ENCODE peak calls at places on chromosomes 6 and 20, in ten cellular contexts. Z, H, F, W, X, T, C, K, A and Y are unnamed samples.

GRCh38 chr6:167570460-167571400 is 245.8 kb downstream of the TTLL2 start:
- DNase-seq in A (no peak), W (no peak), K (no peak), F (no peak), H (no peak), T (no peak), C (no peak), Z (no peak), X (no peak), Y (no peak)

GRCh38 chr6:154511735-154512097 is 1.2 kb upstream of the CNKSR3 start:
- DNase-seq in W (peak), H (no peak), F (no peak), A (no peak), T (no peak), K (no peak), Z (no peak), C (no peak), X (no peak), Y (no peak)

GRCh38 chr6:142088858-142089216 is 43.9 kb upstream of the GJE1 start:
- DNase-seq in K (peak), C (no peak), F (peak), H (peak), X (peak), W (no peak), Z (peak), A (peak), T (no peak), Y (no peak)

GRCh38 chr6:89359561-89359960 is 7.0 kb upstream of the UBE2J1 start:
- DNase-seq in H (no peak), X (no peak), C (no peak), A (no peak), K (no peak), Z (no peak), W (no peak), F (no peak), T (no peak), Y (no peak)

GRCh38 chr6:4892785-4893485 is 110.9 kb downstream of the RPP40 start:
- DNase-seq in A (no peak), C (no peak), H (no peak), K (no peak), Z (no peak), F (no peak), W (no peak), T (no peak), X (no peak), Y (no peak)

GRCh38 chr6:43395822-43396221 is 26.4 kb upstream of the ZNF318 start:
- DNase-seq in X (no peak), H (no peak), A (peak), K (no peak), Z (no peak), W (no peak), C (no peak), F (no peak), T (peak), Y (no peak)

GRCh38 chr6:144581807-144582537 is 296.8 kb downstream of the UTRN start:
- DNase-seq in A (no peak), F (no peak), T (no peak), X (peak), H (no peak), C (no peak), W (peak), K (peak), Z (peak), Y (no peak)

GRCh38 chr6:97322811-97323210 is 39.8 kb upstream of the MMS22L start:
- DNase-seq in Z (no peak), T (no peak), C (no peak), W (no peak), F (no peak), A (no peak), K (peak), X (no peak), H (no peak), Y (no peak)

GRCh38 chr6:4253604-4254211 is 118.3 kb upstream of the ECI2 start:
- DNase-seq in H (peak), T (peak), A (peak), K (peak), Z (peak), W (peak), C (no peak), X (no peak), F (no peak), Y (no peak)

GRCh38 chr6:53910834-53911233 is 116.0 kb downstream of the LRRC1 start:
- DNase-seq in K (no peak), T (no peak), X (no peak), H (no peak), W (no peak), C (no peak), Z (no peak), A (no peak), F (no peak), Y (no peak)

GRCh38 chr6:69164564-69165252 is 529.6 kb downstream of the ADGRB3 start:
- DNase-seq in A (no peak), H (no peak), C (no peak), F (no peak), T (no peak), X (no peak), W (no peak), K (peak), Z (no peak), Y (no peak)

GRCh38 chr20:6769953-6770831 is 2.7 kb downstream of the BMP2 start:
- DNase-seq in W (peak), K (peak), Z (peak), H (no peak), X (no peak), F (peak), A (no peak), C (peak), T (peak), Y (no peak)

GRCh38 chr20:32476684-32477593 is 108.2 kb downstream of the NOL4L start:
- DNase-seq in W (no peak), Z (no peak), C (no peak), A (no peak), X (no peak), F (peak), H (no peak), K (no peak), T (no peak), Y (no peak)

GRCh38 chr6:160995271-160995670 is 3.7 kb downstream of the MAP3K4 start:
- DNase-seq in X (no peak), H (no peak), F (no peak), A (no peak), Z (no peak), C (no peak), K (no peak), W (peak), T (no peak), Y (no peak)

GRCh38 chr6:5081955-5082354 is 3.2 kb upstream of the PPP1R3G start:
- DNase-seq in W (no peak), X (no peak), T (no peak), K (no peak), Z (peak), C (no peak), A (no peak), F (no peak), H (no peak), Y (no peak)

GRCh38 chr6:20605581-20605980 is 71.3 kb downstream of the CDKAL1 start:
- DNase-seq in W (no peak), Z (peak), H (no peak), F (no peak), K (peak), A (no peak), T (no peak), X (no peak), C (no peak), Y (no peak)

GRCh38 chr6:167501831-167502385 is 177.0 kb downstream of the TTLL2 start:
- DNase-seq in W (peak), K (no peak), F (no peak), H (no peak), T (no peak), Z (peak), X (peak), A (peak), C (no peak), Y (no peak)

GRCh38 chr20:38426006-38426405 is 9.1 kb downstream of the SNHG17 start:
- DNase-seq in T (no peak), Z (peak), A (no peak), C (peak), F (no peak), X (peak), W (no peak), H (peak), K (peak), Y (no peak)

GRCh38 chr6:119323926-119324325 is 25.6 kb downstream of the MAN1A1 start:
- DNase-seq in K (no peak), A (no peak), F (no peak), X (no peak), W (no peak), H (no peak), T (no peak), Z (no peak), C (no peak), Y (no peak)

GRCh38 chr6:99276747-99277146 is 72.7 kb downstream of the FAXC start:
- DNase-seq in Z (peak), F (no peak), X (no peak), T (no peak), W (no peak), H (no peak), C (no peak), K (no peak), A (no peak), Y (no peak)

GRCh38 chr6:116268589-116269293 is 11.0 kb downstream of the TSPYL1 start:
- DNase-seq in F (no peak), A (no peak), K (peak), H (peak), Z (peak), T (no peak), X (peak), C (no peak), W (peak), Y (no peak)

GRCh38 chr6:83605517-83605916 is 93.2 kb downstream of the PRSS35 start:
- DNase-seq in X (no peak), F (no peak), T (no peak), Z (no peak), K (no peak), C (no peak), A (no peak), W (no peak), H (no peak), Y (no peak)

GRCh38 chr20:45405566-45406259 is 2.4 kb upstream of the DBNDD2 start:
- DNase-seq in A (peak), W (peak), X (peak), C (peak), F (peak), K (peak), H (no peak), T (peak), Z (no peak), Y (no peak)

GRCh38 chr6:54681987-54682386 is 164.6 kb upstream of the FAM83B start:
- DNase-seq in A (peak), K (peak), X (no peak), F (no peak), C (no peak), W (no peak), Z (peak), T (no peak), H (peak), Y (no peak)

GRCh38 chr6:22149501-22150490 is 147.0 kb downstream of the PRL start:
- DNase-seq in F (no peak), T (no peak), W (no peak), K (peak), C (no peak), Z (peak), X (no peak), A (no peak), H (peak), Y (no peak)

GRCh38 chr20:48940170-48940569 is 18.7 kb downstream of the ARFGEF2 start:
- DNase-seq in H (no peak), C (no peak), F (no peak), Z (no peak), T (no peak), K (no peak), W (no peak), X (no peak), A (no peak), Y (no peak)

GRCh38 chr6:57147401-57147800 is 24.7 kb upstream of the BAG2 start:
- DNase-seq in W (no peak), H (no peak), X (no peak), T (no peak), C (no peak), F (no peak), Z (peak), A (no peak), K (no peak), Y (no peak)

GRCh38 chr20:10332656-10333421 is 101.2 kb downstream of the MKKS start:
- DNase-seq in A (no peak), F (no peak), W (no peak), T (no peak), K (peak), H (no peak), X (no peak), Z (peak), C (no peak), Y (no peak)

DNA sequence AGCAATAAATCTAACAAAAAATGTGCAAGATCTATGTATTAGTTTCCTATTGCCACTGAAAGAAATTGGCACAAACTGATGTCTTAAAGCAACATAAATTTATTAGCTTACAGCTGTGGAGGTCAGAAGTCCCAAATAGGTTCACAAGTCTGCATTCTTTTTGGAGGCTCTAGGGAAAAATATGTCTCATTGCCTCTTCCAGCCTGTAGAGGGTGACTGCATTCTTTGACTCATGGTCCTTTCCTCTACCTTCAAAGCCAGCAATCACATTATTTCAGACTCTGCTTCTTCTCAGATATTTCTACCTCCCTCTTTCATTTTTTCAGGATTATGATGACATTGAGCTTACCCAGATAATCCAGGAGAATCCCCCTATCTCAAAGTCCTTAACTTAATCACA is 1531.1 kb downstream of the KHDRBS2 start:
- DNase-seq in C (no peak), T (no peak), H (no peak), K (no peak), A (no peak), X (no peak), Z (no peak), F (no peak), W (no peak), Y (no peak)
- H3K4me3 ChIP-seq in C (no peak), T (no peak), H (no peak), K (no peak), A (no peak), X (no peak), Z (no peak), F (no peak), W (no peak), Y (no peak)

GRCh38 chr20:3785240-3786125 is 1.1 kb downstream of the CENPB start:
- DNase-seq in X (no peak), Z (peak), H (no peak), F (peak), C (no peak), K (no peak), A (peak), T (no peak), W (no peak), Y (no peak)
- H3K4me3 ChIP-seq in X (peak), Z (peak), H (peak), F (peak), C (peak), K (peak), A (peak), T (peak), W (peak), Y (peak)

DNA sequence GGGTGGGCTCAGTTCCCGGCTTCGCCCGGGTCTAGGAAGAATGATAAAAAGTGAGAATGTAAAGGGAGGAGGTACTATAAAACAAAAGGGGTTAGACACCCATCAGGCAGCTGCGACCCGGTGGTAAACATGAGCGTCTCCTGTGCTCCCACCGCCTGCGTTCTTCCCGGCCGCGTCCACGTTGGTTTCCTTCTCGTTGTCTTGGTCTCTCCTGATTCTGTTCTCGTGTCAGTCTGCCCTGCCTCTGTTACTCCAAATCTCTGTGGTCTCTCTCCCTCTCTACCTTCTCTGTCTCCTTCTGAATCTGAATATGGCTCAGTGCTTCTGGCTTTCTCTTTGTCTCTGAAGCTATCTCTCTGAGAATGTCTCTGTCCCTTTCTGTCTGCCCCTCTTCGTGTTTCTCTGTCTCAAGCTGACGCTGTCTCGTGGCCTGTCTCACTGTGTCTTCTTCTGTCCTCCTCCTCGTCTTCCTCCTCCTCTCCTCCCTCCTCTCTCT is 41.6 kb upstream of the FOXP4 start:
- DNase-seq in H (no peak), A (no peak), T (no peak), Z (peak), C (no peak), X (no peak), F (no peak), W (no peak), K (peak), Y (no peak)
- H3K4me3 ChIP-seq in H (peak), A (peak), T (no peak), Z (no peak), C (peak), X (no peak), F (peak), W (peak), K (no peak), Y (peak)

GRCh38 chr6:26422329-26422728 is 18.0 kb upstream of the BTN3A3 start:
- DNase-seq in H (no peak), C (no peak), W (no peak), A (no peak), X (no peak), T (no peak), K (no peak), Z (no peak), F (no peak), Y (no peak)
- H3K4me3 ChIP-seq in H (peak), C (peak), W (no peak), A (peak), X (peak), T (peak), K (peak), Z (peak), F (peak), Y (no peak)

DNA sequence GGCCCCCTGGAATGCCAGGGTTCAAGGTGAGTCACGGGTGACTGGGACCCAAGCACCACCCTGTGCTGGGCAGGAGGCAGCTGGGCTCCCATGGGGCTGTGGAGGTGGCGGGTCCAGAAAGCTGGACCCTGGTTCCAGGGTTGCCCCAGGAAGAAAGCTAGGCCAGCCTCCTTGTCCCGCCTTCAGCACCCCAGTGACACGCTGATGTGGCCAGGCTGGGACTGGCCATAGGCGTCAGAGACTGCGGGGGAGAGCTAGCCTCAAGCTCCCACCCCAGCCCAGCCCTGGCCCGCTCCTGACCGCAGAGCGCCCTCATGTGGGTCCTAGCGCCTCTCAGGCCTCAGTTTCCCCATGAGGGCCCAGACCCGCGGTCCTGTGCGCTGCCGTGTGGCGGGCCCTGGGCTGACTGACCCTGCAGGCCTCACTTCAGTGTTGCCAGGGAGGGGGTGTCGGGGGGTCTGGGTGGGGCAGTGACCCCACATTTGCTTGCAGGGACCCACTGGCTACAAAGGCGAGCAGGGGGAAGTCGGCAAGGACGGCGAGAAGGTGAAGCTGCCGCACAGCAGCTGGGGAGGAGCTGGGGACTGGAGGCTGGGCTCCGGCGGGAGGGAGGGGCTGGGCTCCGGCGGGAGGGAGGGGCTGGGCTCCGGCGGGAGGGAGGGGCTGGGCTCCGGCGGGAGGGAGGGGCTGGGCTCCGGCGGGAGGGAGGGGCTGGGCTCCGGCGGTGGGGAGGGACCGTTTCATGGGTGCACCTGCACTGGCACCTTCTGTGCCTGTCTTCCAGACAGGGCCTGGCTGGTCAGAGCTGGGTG is 7.8 kb downstream of the COL9A3 start:
- DNase-seq in C (peak), Z (peak), X (peak), F (peak), T (peak), K (peak), W (peak), H (no peak), A (peak), Y (no peak)
- H3K4me3 ChIP-seq in C (peak), Z (no peak), X (peak), F (no peak), T (no peak), K (peak), W (peak), H (no peak), A (peak), Y (peak)

GRCh38 chr6:14335071-14335470 is 217.5 kb downstream of the CD83 start:
- DNase-seq in F (no peak), K (no peak), H (no peak), C (no peak), A (no peak), X (no peak), W (no peak), Z (no peak), T (no peak), Y (no peak)
- H3K4me3 ChIP-seq in F (no peak), K (no peak), H (no peak), C (no peak), A (no peak), X (no peak), W (no peak), Z (no peak), T (no peak), Y (no peak)

DNA sequence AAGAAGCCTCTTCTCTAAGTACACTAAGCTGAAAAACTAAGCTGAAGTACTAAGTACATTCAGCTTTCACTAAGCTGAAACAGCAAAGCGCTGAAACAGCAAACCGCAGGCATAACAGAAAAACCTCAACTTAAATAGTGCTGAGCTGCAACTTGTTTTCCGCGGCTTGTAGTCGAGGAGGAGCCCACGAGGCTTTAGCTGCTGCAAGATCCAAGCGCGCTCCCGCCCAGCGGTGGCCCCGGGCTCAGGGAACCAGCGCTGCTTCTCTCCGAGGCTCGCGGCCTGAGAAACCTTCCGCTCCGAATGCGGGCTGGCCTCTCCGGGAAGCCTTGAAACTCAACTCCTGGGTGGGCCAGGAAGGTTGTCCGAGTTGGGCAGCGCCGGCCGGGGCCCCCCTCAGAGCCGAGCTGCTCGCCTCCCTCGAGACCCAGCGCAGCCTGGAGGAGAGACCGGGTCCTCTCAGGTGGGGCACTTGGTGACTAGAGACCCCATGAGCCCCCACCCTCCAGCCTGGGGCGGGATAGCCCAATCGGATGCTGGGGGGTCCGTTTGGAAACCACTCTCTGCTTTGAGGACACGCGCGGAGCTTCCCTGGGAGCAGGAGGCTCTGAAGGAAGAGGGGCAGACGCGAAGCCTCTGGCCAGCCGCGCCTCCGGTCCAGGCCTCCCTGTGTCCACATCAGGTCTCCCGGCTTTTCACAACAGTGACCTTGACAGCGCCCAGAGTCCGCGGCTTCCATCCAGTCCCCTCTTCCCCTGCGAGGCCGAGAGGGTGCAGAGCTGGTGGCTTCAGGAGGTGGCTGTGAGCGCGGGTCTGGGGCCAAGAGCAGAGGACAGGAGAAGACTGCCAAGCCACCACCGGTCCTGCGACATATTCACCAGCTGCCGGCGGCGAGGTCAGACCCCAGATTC is 38.1 kb upstream of the HLA-E start:
- DNase-seq in Z (peak), K (peak), T (peak), A (no peak), W (peak), H (peak), X (no peak), C (no peak), F (peak), Y (no peak)
- H3K4me3 ChIP-seq in Z (no peak), K (peak), T (no peak), A (no peak), W (no peak), H (peak), X (no peak), C (no peak), F (peak), Y (no peak)

DNA sequence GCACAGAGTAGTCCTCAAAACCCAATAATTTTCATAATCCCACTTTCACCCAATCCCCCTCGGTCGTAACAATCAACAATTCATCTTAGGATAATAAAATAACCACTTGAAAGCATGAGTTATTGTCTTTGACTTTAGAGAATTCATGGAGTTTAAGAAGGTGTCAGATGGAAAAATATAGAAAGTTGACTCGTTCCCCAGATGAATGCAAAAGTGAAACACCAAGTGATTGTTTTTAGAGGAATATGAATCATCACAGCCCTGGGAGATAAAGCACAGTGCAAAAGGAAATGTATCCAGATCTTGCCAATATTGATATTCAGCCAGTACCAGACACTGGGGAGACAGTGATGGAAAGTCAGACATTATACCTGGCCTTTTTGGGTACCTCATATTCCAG is 860.5 kb downstream of the DHX35 start:
- DNase-seq in K (peak), C (no peak), X (no peak), F (no peak), H (no peak), W (no peak), A (no peak), T (no peak), Z (peak), Y (no peak)
- H3K4me3 ChIP-seq in K (no peak), C (no peak), X (no peak), F (no peak), H (no peak), W (no peak), A (no peak), T (no peak), Z (no peak), Y (no peak)